ENCODE peak calls at places on chromosome 5, in eight cellular contexts. B is ovary, N is transverse colon, X is heart left ventricle, W is upper lobe of left lung, P is lower leg skin, H is right lobe of liver, Y is IMR-90. V is an unnamed sample.
A peak's percentile ranks its signal among the peaks of the same experiment; 100 is the strongest.

GRCh38 chr5:167953151-167953788 is 338.2 kb upstream of the WWC1 start:
- DNase-seq in B (no peak), N (no peak), X (no peak), W (no peak), P (no peak), H (no peak), Y (no peak), V (no peak)

GRCh38 chr5:123515904-123516303 is 3.9 kb downstream of the CSNK1G3 start:
- DNase-seq in B (no peak), N (no peak), X (no peak), W (no peak), P (no peak), H (no peak), Y (no peak), V (no peak)

GRCh38 chr5:159179556-159180305 is 29.6 kb downstream of the RNF145 start:
- DNase-seq in B (no peak), N (no peak), X (no peak), W (no peak), P (no peak), H (no peak), Y (peak; percentile 22), V (no peak)

GRCh38 chr5:159515909-159516415 is 185.7 kb upstream of the IL12B start:
- DNase-seq in B (peak; percentile 48), N (peak; percentile 62), X (no peak), W (peak; percentile 80), P (no peak), H (peak; percentile 70), Y (peak; percentile 42), V (peak; percentile 35)

GRCh38 chr5:78566747-78567449 is 81.7 kb downstream of the LHFPL2 start:
- DNase-seq in B (no peak), N (no peak), X (no peak), W (no peak), P (no peak), H (no peak), Y (peak; percentile 61), V (peak; percentile 48)

GRCh38 chr5:42518595-42519067 is 95.4 kb downstream of the GHR start:
- DNase-seq in B (no peak), N (no peak), X (peak; percentile 17), W (no peak), P (peak; percentile 45), H (no peak), Y (peak; percentile 3), V (no peak)

GRCh38 chr5:115168829-115169391 is 798 bp downstream of the TRIM36 start:
- DNase-seq in B (no peak), N (peak; percentile 27), X (no peak), W (no peak), P (no peak), H (peak; percentile 26), Y (no peak), V (no peak)

GRCh38 chr5:160173-160510 is 31.2 kb upstream of the LRRC14B start:
- DNase-seq in B (no peak), N (no peak), X (no peak), W (peak; percentile 12), P (no peak), H (no peak), Y (peak; percentile 65), V (no peak)

GRCh38 chr5:126523818-126524522 is 71.0 kb downstream of the ALDH7A1 start:
- DNase-seq in B (no peak), N (no peak), X (no peak), W (peak; percentile 46), P (no peak), H (no peak), Y (peak; percentile 14), V (no peak)

GRCh38 chr5:168268949-168269943 is 22.2 kb upstream of the WWC1 start:
- DNase-seq in B (peak; percentile 85), N (peak; percentile 88), X (peak; percentile 75), W (peak; percentile 90), P (peak; percentile 72), H (peak; percentile 84), Y (peak; percentile 82), V (peak; percentile 53)

GRCh38 chr5:179865471-179866240 is 7.0 kb upstream of the MRNIP start:
- DNase-seq in B (no peak), N (no peak), X (no peak), W (no peak), P (no peak), H (no peak), Y (no peak), V (no peak)

GRCh38 chr5:103066346-103066745 is 53.6 kb downstream of the GIN1 start:
- DNase-seq in B (no peak), N (no peak), X (no peak), W (no peak), P (no peak), H (no peak), Y (no peak), V (no peak)

GRCh38 chr5:65198777-65199120 is 283.0 kb downstream of the ADAMTS6 start:
- DNase-seq in B (no peak), N (no peak), X (no peak), W (no peak), P (no peak), H (no peak), Y (peak; percentile 99), V (no peak)

GRCh38 chr5:132267166-132267739 is 9.8 kb downstream of the PDLIM4 start:
- DNase-seq in B (no peak), N (no peak), X (no peak), W (no peak), P (peak; percentile 12), H (no peak), Y (no peak), V (no peak)

GRCh38 chr5:132264546-132265335 is 7.2 kb downstream of the PDLIM4 start:
- DNase-seq in B (no peak), N (no peak), X (no peak), W (no peak), P (peak; percentile 12), H (no peak), Y (no peak), V (no peak)

GRCh38 chr5:132266836-132267160 is 9.3 kb downstream of the PDLIM4 start:
- DNase-seq in B (no peak), N (no peak), X (no peak), W (no peak), P (no peak), H (no peak), Y (no peak), V (no peak)

GRCh38 chr5:132266031-132266835 is 8.7 kb downstream of the PDLIM4 start:
- DNase-seq in B (no peak), N (no peak), X (no peak), W (no peak), P (peak; percentile 15), H (no peak), Y (no peak), V (no peak)

GRCh38 chr5:132265336-132266030 is 8.0 kb downstream of the PDLIM4 start:
- DNase-seq in B (peak; percentile 60), N (peak; percentile 73), X (peak; percentile 66), W (no peak), P (peak; percentile 52), H (no peak), Y (peak; percentile 96), V (no peak)
- TF ChIP-seq POLR2A in B (peak; percentile 17), N (no peak), X (no peak), W (no peak), P (no peak), H (no peak), Y (peak; percentile 76), V (no peak)

GRCh38 chr5:75052461-75053285 is at the start of gene GCNT4:
- DNase-seq in B (peak; percentile 54), N (peak; percentile 38), X (peak; percentile 40), W (peak; percentile 58), P (no peak), H (peak; percentile 71), Y (peak; percentile 36), V (peak; percentile 68)

GRCh38 chr5:75053286-75054109 is 1.1 kb upstream of the GCNT4 start:
- DNase-seq in B (peak; percentile 51), N (peak; percentile 63), X (peak; percentile 40), W (peak; percentile 51), P (peak; percentile 42), H (peak; percentile 67), Y (peak; percentile 73), V (peak; percentile 71)

GRCh38 chr5:75057551-75057950 is 5.2 kb upstream of the GCNT4 start:
- DNase-seq in B (no peak), N (no peak), X (no peak), W (no peak), P (no peak), H (no peak), Y (no peak), V (no peak)

GRCh38 chr5:75054110-75054930 is 2.0 kb upstream of the GCNT4 start:
- DNase-seq in B (peak; percentile 45), N (peak; percentile 17), X (peak; percentile 15), W (peak; percentile 63), P (peak; percentile 30), H (peak; percentile 36), Y (peak; percentile 34), V (peak; percentile 41)

GRCh38 chr5:75055727-75056144 is 3.4 kb upstream of the GCNT4 start:
- DNase-seq in B (no peak), N (no peak), X (no peak), W (no peak), P (no peak), H (no peak), Y (peak; percentile 47), V (no peak)
- TF ChIP-seq POLR2A in B (no peak), N (no peak), X (no peak), W (no peak), P (no peak), H (no peak), Y (no peak), V (no peak)

DNA sequence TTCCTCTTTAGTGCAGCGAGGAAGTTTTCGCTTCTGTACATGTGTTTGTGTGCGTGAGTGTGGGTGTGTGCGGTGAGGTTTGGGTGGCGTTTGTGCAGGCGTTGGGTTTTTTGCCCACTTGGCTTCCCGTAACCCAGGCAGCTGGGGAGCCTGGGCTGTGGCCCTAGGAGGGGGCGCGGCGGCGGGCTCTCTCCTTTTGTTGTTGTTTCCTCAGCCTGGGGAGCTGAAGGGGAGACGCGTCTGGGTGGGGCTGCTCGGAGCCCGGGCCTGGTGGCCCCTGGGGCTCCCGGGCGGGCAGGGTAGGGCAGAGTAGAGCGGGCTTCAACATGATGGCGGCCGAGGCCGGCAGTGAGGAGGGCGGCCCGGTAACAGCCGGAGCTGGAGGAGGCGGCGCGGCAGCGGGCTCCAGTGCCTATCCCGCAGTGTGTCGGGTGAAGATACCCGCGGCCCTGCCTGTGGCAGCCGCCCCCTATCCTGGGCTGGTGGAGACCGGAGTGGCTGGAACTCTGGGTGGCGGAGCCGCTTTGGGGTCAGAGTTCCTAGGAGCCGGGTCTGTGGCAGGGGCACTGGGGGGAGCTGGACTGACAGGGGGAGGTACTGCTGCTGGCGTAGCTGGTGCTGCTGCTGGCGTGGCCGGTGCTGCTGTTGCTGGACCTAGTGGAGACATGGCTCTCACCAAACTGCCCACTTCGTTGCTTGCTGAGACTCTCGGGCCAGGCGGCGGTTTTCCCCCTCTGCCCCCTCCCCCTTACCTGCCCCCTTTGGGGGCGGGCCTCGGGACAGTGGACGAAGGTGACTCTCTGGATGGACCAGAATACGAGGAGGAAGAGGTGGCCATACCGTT is 665 bp downstream of the RASA1 start:
- DNase-seq in B (peak; percentile 75), N (peak; percentile 77), X (peak; percentile 78), W (peak; percentile 75), P (peak; percentile 51), H (peak; percentile 76), Y (peak; percentile 60), V (peak; percentile 87)
- TF ChIP-seq POLR2A in B (no peak), N (peak; percentile 25), X (no peak), W (peak; percentile 17), P (no peak), H (no peak), Y (no peak), V (peak; percentile 1)

GRCh38 chr5:142343531-142343930 is 18.7 kb upstream of the SPRY4 start:
- DNase-seq in B (no peak), N (no peak), X (no peak), W (no peak), P (no peak), H (no peak), Y (no peak), V (no peak)

GRCh38 chr5:142339781-142340180 is 15.0 kb upstream of the SPRY4 start:
- DNase-seq in B (no peak), N (no peak), X (no peak), W (no peak), P (no peak), H (no peak), Y (no peak), V (no peak)

GRCh38 chr5:142342128-142342981 is 17.5 kb upstream of the SPRY4 start:
- DNase-seq in B (no peak), N (no peak), X (no peak), W (peak; percentile 66), P (no peak), H (no peak), Y (peak; percentile 81), V (no peak)
- TF ChIP-seq POLR2A in B (no peak), N (no peak), X (no peak), W (no peak), P (no peak), H (no peak), Y (no peak), V (no peak)

V was measured in erythroblast.